ENCODE peak calls at places on chromosomes 13 and 19, in six cellular contexts. L, U, Q, A, F and S are unnamed samples.

GRCh38 chr19:8161135-8161646 is 11.8 kb upstream of the FBN3 start:
- DNase-seq in L (peak), U (no peak), Q (no peak), A (peak), F (no peak), S (peak)

GRCh38 chr19:27719034-27719433 is 1493.9 kb downstream of the UQCRFS1 start:
- DNase-seq in L (no peak), U (no peak), Q (no peak), A (no peak), F (no peak), S (no peak)

GRCh38 chr19:47157455-47158321 is 27.1 kb downstream of the SAE1 start:
- DNase-seq in L (peak), U (no peak), Q (no peak), A (peak), F (no peak), S (peak)

GRCh38 chr19:45763691-45764294 is 5.3 kb downstream of the SIX5 start:
- DNase-seq in L (no peak), U (no peak), Q (no peak), A (no peak), F (no peak), S (no peak)

GRCh38 chr19:391726-392374 is 17.1 kb downstream of the C2CD4C start:
- DNase-seq in L (no peak), U (no peak), Q (no peak), A (no peak), F (no peak), S (no peak)

GRCh38 chr13:36829753-36830152 is 10.7 kb downstream of the RFXAP start:
- DNase-seq in L (no peak), U (no peak), Q (no peak), A (no peak), F (no peak), S (no peak)

GRCh38 chr13:77177646-77178045 is 149.2 kb downstream of the MYCBP2 start:
- DNase-seq in L (no peak), U (no peak), Q (no peak), A (no peak), F (no peak), S (no peak)

GRCh38 chr13:22592515-22592914 is 588.3 kb upstream of the SGCG start:
- DNase-seq in L (no peak), U (no peak), Q (no peak), A (no peak), F (no peak), S (no peak)

GRCh38 chr19:35518313-35518712 is 4.9 kb upstream of the DMKN start:
- DNase-seq in L (no peak), U (no peak), Q (no peak), A (peak), F (no peak), S (peak)

GRCh38 chr19:18417250-18418033 is 1.8 kb upstream of the SSBP4 start:
- DNase-seq in L (no peak), U (no peak), Q (no peak), A (peak), F (no peak), S (peak)